ENCODE peak calls at places on chromosomes 5 and 9, in four cellular contexts. H is NCI-H774, J is adipocyte, Q is NCI-H524 treated with DMSO at 0.1 percent for 48 hours. X is an unnamed sample.
A peak's percentile ranks its signal among the peaks of the same experiment; 100 is the strongest.

GRCh38 chr5:153900703-153901395 is 137.9 kb downstream of the FAM114A2 start:
- DNase-seq in H (no peak), J (peak; percentile 90), Q (no peak), X (no peak)

GRCh38 chr5:6712136-6712581 is 1.1 kb upstream of the TENT4A start:
- DNase-seq in H (peak; percentile 29), J (peak; percentile 79), Q (no peak), X (peak; percentile 46)

GRCh38 chr5:124310453-124310852 is 436.0 kb downstream of the ZNF608 start:
- DNase-seq in H (no peak), J (no peak), Q (no peak), X (no peak)

GRCh38 chr5:59709833-59710232 is 183.7 kb downstream of the PDE4D start:
- DNase-seq in H (no peak), J (peak; percentile 47), Q (no peak), X (no peak)

GRCh38 chr5:21391506-21391905 is 1403.5 kb upstream of the CDH18 start:
- DNase-seq in H (no peak), J (peak; percentile 69), Q (no peak), X (no peak)

GRCh38 chr5:114782869-114783268 is 386.8 kb downstream of the TRIM36 start:
- DNase-seq in H (no peak), J (no peak), Q (no peak), X (peak; percentile 63)

GRCh38 chr9:21682981-21683380 is 119.5 kb upstream of the MTAP start:
- DNase-seq in H (peak; percentile 12), J (no peak), Q (peak; percentile 62), X (no peak)

GRCh38 chr5:374631-375335 is 53.3 kb downstream of the AHRR start:
- DNase-seq in H (no peak), J (no peak), Q (no peak), X (no peak)

GRCh38 chr9:134863941-134864820 is 16.4 kb upstream of the FCN2 start:
- DNase-seq in H (no peak), J (no peak), Q (no peak), X (peak; percentile 35)

GRCh38 chr5:175556794-175557193 is 78.4 kb downstream of the SFXN1 start:
- DNase-seq in H (no peak), J (no peak), Q (no peak), X (no peak)

GRCh38 chr5:123673107-123673506 is 161.1 kb downstream of the CSNK1G3 start:
- DNase-seq in H (no peak), J (no peak), Q (no peak), X (no peak)

GRCh38 chr5:156201793-156202388 is 125.1 kb upstream of the SGCD start:
- DNase-seq in H (no peak), J (peak; percentile 82), Q (no peak), X (no peak)

GRCh38 chr5:168291281-168291960 is at the start of gene WWC1:
- DNase-seq in H (peak; percentile 89), J (peak; percentile 77), Q (no peak), X (no peak)

GRCh38 chr9:109907400-109907799 is 127.4 kb downstream of the PALM2AKAP2 start:
- DNase-seq in H (no peak), J (no peak), Q (no peak), X (peak; percentile 37)

GRCh38 chr9:82805027-82805426 is 257.9 kb downstream of the RASEF start:
- DNase-seq in H (no peak), J (no peak), Q (no peak), X (no peak)

GRCh38 chr9:77440057-77440456 is 208.1 kb downstream of the GNA14 start:
- DNase-seq in H (no peak), J (peak; percentile 13), Q (no peak), X (no peak)

GRCh38 chr9:85420750-85421149 is 321.0 kb downstream of the AGTPBP1 start:
- DNase-seq in H (no peak), J (no peak), Q (no peak), X (no peak)

GRCh38 chr9:35962126-35962906 is 4.4 kb upstream of the OR2S2 start:
- DNase-seq in H (no peak), J (peak; percentile 50), Q (peak; percentile 45), X (peak; percentile 45)

GRCh38 chr9:12954441-12954840 is 179.6 kb downstream of the LURAP1L start:
- DNase-seq in H (no peak), J (no peak), Q (no peak), X (no peak)

GRCh38 chr5:6762116-6762515 is 48.9 kb downstream of the TENT4A start:
- DNase-seq in H (no peak), J (no peak), Q (no peak), X (no peak)

GRCh38 chr5:127909821-127910220 is 173.7 kb upstream of the SLC12A2 start:
- DNase-seq in H (no peak), J (no peak), Q (no peak), X (no peak)

GRCh38 chr5:170151105-170151831 is 45.6 kb downstream of the FOXI1 start:
- DNase-seq in H (no peak), J (peak; percentile 69), Q (no peak), X (peak; percentile 61)

GRCh38 chr5:175824621-175825020 is 46.8 kb upstream of the CPLX2 start:
- DNase-seq in H (no peak), J (no peak), Q (no peak), X (no peak)

GRCh38 chr5:127754259-127754658 is 51.1 kb downstream of the CCDC192 start:
- DNase-seq in H (no peak), J (peak; percentile 29), Q (peak; percentile 10), X (no peak)

GRCh38 chr9:93903886-93904648 is 51.1 kb downstream of the BARX1 start:
- DNase-seq in H (no peak), J (no peak), Q (no peak), X (no peak)

GRCh38 chr5:159504857-159505304 is 174.6 kb upstream of the IL12B start:
- DNase-seq in H (no peak), J (peak; percentile 80), Q (no peak), X (peak; percentile 23)

X was measured in left ventricle myocardium inferior.